ENCODE peak calls at places on chromosome X, in nine cellular contexts. N, A, M, O, Z, I, L, H and D are unnamed samples.

GRCh38 chrX:54288277-54288676 is 69.6 kb downstream of the WNK3 start:
- DNase-seq in N (no peak), M (no peak), O (peak), L (no peak), A (peak), Z (no peak), H (peak), I (no peak), D (no peak)

GRCh38 chrX:84441143-84441542 is 61.1 kb downstream of the HDX start:
- DNase-seq in Z (no peak), L (no peak), A (no peak), H (peak), O (no peak), M (no peak), I (no peak), N (no peak), D (no peak)

GRCh38 chrX:81174286-81174685 is 27.4 kb downstream of the HMGN5 start:
- DNase-seq in M (peak), A (peak), H (peak), N (peak), I (no peak), O (no peak), L (peak), Z (no peak), D (peak)

GRCh38 chrX:136597356-136597755 is 50.6 kb upstream of the CD40LG start:
- DNase-seq in Z (no peak), A (no peak), H (no peak), I (no peak), O (no peak), M (no peak), N (no peak), L (no peak), D (no peak)

GRCh38 chrX:125090046-125090445 is 229.6 kb upstream of the TEX13C start:
- DNase-seq in A (no peak), N (no peak), Z (no peak), I (no peak), H (no peak), M (no peak), O (no peak), L (peak), D (no peak)

GRCh38 chrX:10173331-10173900 is 16.6 kb downstream of the CLCN4 start:
- DNase-seq in N (peak), I (no peak), O (peak), M (peak), H (peak), A (peak), L (peak), Z (peak), D (no peak)

GRCh38 chrX:43836435-43837184 is 45.6 kb downstream of the MAOB start:
- DNase-seq in M (peak), A (peak), N (peak), Z (no peak), O (no peak), I (no peak), L (peak), H (peak), D (no peak)

GRCh38 chrX:3244203-3244743 is 102.2 kb downstream of the MXRA5 start:
- DNase-seq in H (peak), O (peak), M (peak), I (no peak), Z (no peak), N (peak), A (peak), L (no peak), D (no peak)

GRCh38 chrX:129000018-129000417 is 523.3 kb downstream of the SMARCA1 start:
- DNase-seq in L (no peak), H (no peak), O (no peak), A (no peak), Z (no peak), I (no peak), M (no peak), N (no peak), D (no peak)

GRCh38 chrX:131792356-131792749 is 230.7 kb upstream of the STK26 start:
- DNase-seq in Z (no peak), M (peak), H (no peak), N (peak), L (peak), A (peak), O (peak), I (no peak), D (no peak)

GRCh38 chrX:140917354-140918115 is 84.9 kb upstream of the SPANXB1 start:
- DNase-seq in H (no peak), L (no peak), A (no peak), N (no peak), I (no peak), Z (no peak), O (no peak), M (peak), D (no peak)
- TF ChIP-seq CTCF in H (no peak), L (no peak), A (no peak), N (no peak), I (no peak), Z (no peak), O (no peak), M (no peak), D (no peak)

DNA sequence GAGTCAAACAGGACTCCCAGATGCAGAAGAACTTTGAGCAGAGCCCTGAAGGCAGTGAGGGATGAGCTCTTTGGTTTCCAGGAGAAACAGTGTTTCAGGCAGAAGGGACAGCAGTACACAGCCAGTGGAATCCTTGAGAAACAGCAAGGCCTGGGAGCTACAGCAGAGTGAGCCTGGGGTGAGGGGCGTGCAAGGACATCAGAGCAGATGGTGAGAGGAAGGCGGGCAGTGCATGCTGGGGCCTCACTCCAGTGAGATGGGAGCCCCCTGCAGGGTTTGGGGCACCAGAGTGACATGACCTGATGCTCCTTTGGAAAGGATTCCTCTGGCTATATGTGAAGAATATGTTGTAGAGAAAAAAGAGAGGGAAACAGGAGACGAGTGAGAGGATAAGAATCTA is 98.1 kb upstream of the EGFL6 start:
- DNase-seq in A (no peak), Z (no peak), N (no peak), M (no peak), H (no peak), L (no peak), I (no peak), O (no peak), D (no peak)
- TF ChIP-seq CTCF in A (no peak), Z (no peak), N (no peak), M (no peak), H (no peak), L (no peak), I (no peak), O (no peak), D (no peak)

GRCh38 chrX:113741744-113742143 is 842.1 kb upstream of the HTR2C start:
- DNase-seq in M (peak), Z (no peak), I (no peak), L (peak), N (peak), A (peak), H (peak), O (no peak), D (no peak)
- TF ChIP-seq CTCF in M (no peak), Z (no peak), I (no peak), L (peak), N (no peak), A (peak), H (peak), O (peak), D (no peak)

GRCh38 chrX:18896680-18897544 is 87.0 kb downstream of the PHKA2 start:
- DNase-seq in O (no peak), L (no peak), M (no peak), A (no peak), H (no peak), Z (no peak), I (no peak), N (no peak), D (no peak)

GRCh38 chrX:18897611-18898010 is 86.3 kb downstream of the PHKA2 start:
- DNase-seq in M (no peak), L (no peak), Z (no peak), O (no peak), A (no peak), N (no peak), H (no peak), I (no peak), D (no peak)

GRCh38 chrX:18898517-18898916 is 85.4 kb downstream of the PHKA2 start:
- DNase-seq in H (no peak), M (no peak), I (no peak), Z (no peak), L (no peak), N (no peak), A (no peak), O (no peak), D (no peak)

GRCh38 chrX:18899796-18900380 is 84.0 kb downstream of the PHKA2 start:
- DNase-seq in Z (no peak), M (peak), N (peak), A (no peak), I (no peak), H (peak), L (no peak), O (no peak), D (peak)

DNA sequence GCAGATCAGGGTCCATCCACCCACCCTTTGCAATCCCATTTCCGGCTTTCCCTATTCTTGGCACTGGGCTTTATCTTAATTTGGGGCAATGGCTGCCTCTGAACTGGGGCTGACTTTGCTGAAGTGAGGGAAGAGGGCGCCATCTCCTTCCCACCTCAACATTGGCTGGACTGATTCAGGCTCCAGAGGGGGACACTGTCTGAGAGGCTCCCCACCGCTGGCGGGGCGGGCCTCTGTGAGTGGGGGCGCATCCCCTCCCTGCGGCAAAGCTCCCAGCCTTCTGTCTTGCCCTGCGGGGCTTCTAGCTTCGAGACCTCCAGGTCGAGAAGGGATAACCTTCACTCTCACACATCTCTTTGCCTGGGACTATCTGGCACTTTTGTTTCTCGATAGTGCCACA is 85.8 kb downstream of the PHKA2 start:
- DNase-seq in N (no peak), H (no peak), A (no peak), L (no peak), M (no peak), O (no peak), Z (no peak), I (no peak), D (no peak)
- TF ChIP-seq CTCF in N (no peak), H (no peak), A (no peak), L (no peak), M (no peak), O (no peak), Z (no peak), I (no peak), D (no peak)

GRCh38 chrX:154595559-154595958 is 10.6 kb downstream of the CTAG1A start:
- DNase-seq in N (no peak), L (no peak), O (no peak), M (peak), A (peak), I (no peak), Z (no peak), H (no peak), D (no peak)

GRCh38 chrX:154598656-154599055 is 13.7 kb downstream of the CTAG1A start:
- DNase-seq in O (no peak), A (no peak), L (no peak), I (no peak), Z (no peak), H (no peak), M (no peak), N (no peak), D (no peak)

GRCh38 chrX:154597221-154597620 is 12.3 kb downstream of the CTAG1A start:
- DNase-seq in Z (no peak), N (no peak), A (no peak), H (no peak), M (no peak), I (no peak), L (no peak), O (no peak), D (no peak)

GRCh38 chrX:154594491-154594890 is 9.6 kb downstream of the CTAG1A start:
- DNase-seq in L (no peak), Z (no peak), H (no peak), A (no peak), M (no peak), O (no peak), I (no peak), N (no peak), D (no peak)

GRCh38 chrX:154596290-154596929 is 11.5 kb downstream of the CTAG1A start:
- DNase-seq in A (peak), M (peak), I (no peak), O (peak), H (peak), Z (peak), L (peak), N (peak), D (no peak)
- TF ChIP-seq CTCF in A (peak), M (no peak), I (no peak), O (no peak), H (no peak), Z (no peak), L (no peak), N (no peak), D (no peak)

DNA sequence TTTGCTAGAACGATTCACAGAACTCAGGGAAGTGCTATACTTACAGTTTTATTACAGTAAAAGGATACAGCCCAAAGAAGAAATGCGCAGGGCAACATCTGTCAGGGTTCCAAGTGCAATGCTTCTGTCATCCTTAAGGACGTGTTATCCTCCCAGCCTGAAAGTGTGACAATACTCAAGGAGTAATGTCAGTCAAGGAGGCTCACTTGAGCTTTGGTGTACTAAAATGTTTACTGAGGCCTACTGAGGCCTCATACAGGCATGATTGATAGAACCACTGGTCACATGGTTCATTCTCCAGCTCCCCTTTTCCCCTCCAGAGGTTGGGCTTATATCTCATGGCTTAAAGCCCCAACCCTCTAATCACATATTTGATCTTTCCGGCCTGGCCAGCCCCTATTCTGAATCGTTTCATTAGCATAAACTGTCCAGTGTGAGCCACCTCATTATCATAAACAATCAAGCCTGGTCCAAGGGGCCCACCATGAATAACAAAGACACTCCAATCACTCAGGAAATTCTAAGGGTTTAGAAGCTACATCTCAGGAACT is 9.4 kb upstream of the TMSB4X start:
- DNase-seq in M (no peak), Z (no peak), L (no peak), A (no peak), I (no peak), O (no peak), N (no peak), H (no peak), D (no peak)
- TF ChIP-seq CTCF in M (no peak), Z (no peak), L (no peak), A (no peak), I (no peak), O (no peak), N (no peak), H (no peak), D (no peak)

GRCh38 chrX:75623535-75623934 is 100.7 kb upstream of the ZDHHC15 start:
- DNase-seq in M (no peak), Z (no peak), N (no peak), I (no peak), H (no peak), A (no peak), L (no peak), O (no peak), D (no peak)
- TF ChIP-seq CTCF in M (no peak), Z (no peak), N (peak), I (no peak), H (no peak), A (no peak), L (no peak), O (peak), D (no peak)

DNA sequence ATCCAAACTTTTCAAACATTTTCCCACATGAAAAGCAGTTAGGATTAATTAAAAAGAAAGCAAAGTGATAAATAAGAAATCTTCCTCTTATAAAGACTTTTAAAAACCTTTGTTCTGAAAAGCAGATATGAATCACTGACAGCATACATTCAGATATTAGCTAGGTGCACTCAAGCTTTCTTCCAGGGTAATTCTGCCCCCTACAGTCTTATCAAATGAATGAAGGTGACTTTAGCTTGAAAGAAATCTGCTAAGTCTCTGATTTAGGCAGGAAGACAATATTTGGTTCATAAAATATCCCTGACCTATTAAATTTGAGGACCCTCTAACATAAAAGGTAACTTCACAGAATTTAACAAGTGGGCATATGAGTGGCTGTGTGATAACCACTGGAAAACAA is 209.1 kb upstream of the FAM47A start:
- DNase-seq in A (no peak), O (no peak), L (peak), M (no peak), Z (no peak), H (peak), N (no peak), I (no peak), D (no peak)
- TF ChIP-seq CTCF in A (no peak), O (peak), L (peak), M (no peak), Z (no peak), H (no peak), N (no peak), I (no peak), D (no peak)

DNA sequence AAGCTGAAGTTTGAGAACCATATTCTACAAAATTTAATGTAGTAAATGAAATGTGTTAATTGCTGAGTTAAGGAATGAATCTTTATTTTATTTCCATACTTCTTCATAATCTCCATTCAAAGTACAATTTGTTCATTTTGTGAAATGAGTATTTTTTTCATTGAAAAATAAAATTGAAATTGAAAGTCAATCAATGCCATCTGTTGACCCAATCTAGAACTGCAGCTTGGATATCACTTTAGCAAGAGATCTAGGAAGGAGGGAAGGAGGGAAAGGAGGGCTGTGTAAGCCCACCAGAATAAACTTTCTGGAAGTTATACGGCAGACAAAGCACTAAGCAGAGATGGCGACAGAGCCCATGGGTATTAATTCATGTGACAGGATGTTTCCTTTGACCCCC is 128.4 kb downstream of the ZMAT1 start:
- DNase-seq in A (peak), M (peak), Z (no peak), L (peak), N (no peak), I (no peak), H (peak), O (no peak), D (no peak)
- TF ChIP-seq CTCF in A (peak), M (peak), Z (no peak), L (peak), N (peak), I (peak), H (peak), O (peak), D (no peak)